ENCODE peak calls at places on chromosomes 2 and 18, in nine cellular contexts. C is tibial artery, T is cardiac muscle cell, N is ovary, L is left ventricle myocardium inferior, P is body of pancreas, J is foreskin keratinocyte, K is hepatocyte, Y is right lobe of liver. Q is an unnamed sample.

GRCh38 chr2:209311948-209312347 is 111.9 kb upstream of the MAP2 start:
- DNase-seq in C (no peak), T (no peak), N (no peak), L (no peak), P (peak; percentile 12), J (no peak), K (no peak), Y (no peak), Q (no peak)

GRCh38 chr2:124025896-124026295 is 809 bp downstream of the CNTNAP5 start:
- DNase-seq in C (no peak), T (no peak), N (no peak), L (no peak), P (no peak), J (no peak), K (no peak), Y (no peak), Q (peak; percentile 8)

GRCh38 chr2:200786826-200787225 is 24.9 kb upstream of the BZW1 start:
- DNase-seq in C (no peak), T (peak; percentile 81), N (no peak), L (no peak), P (no peak), J (peak; percentile 89), K (peak; percentile 43), Y (no peak), Q (no peak)

GRCh38 chr2:101559576-101559975 is 84.7 kb upstream of the RFX8 start:
- DNase-seq in C (no peak), T (peak; percentile 69), N (no peak), L (peak; percentile 26), P (no peak), J (no peak), K (no peak), Y (no peak), Q (no peak)

GRCh38 chr2:30666307-30666874 is 140.9 kb downstream of the CAPN13 start:
- DNase-seq in C (peak; percentile 66), T (peak; percentile 90), N (no peak), L (no peak), P (no peak), J (peak; percentile 98), K (peak; percentile 53), Y (no peak), Q (no peak)

GRCh38 chr18:30903566-30903965 is 139.0 kb downstream of the DSC3 start:
- DNase-seq in C (no peak), T (no peak), N (no peak), L (no peak), P (no peak), J (peak; percentile 99), K (peak; percentile 47), Y (no peak), Q (no peak)

GRCh38 chr18:11553098-11553940 is 56.1 kb upstream of the SLC35G4 start:
- DNase-seq in C (no peak), T (peak; percentile 71), N (no peak), L (no peak), P (peak; percentile 25), J (peak; percentile 32), K (peak; percentile 65), Y (no peak), Q (peak; percentile 51)

GRCh38 chr2:146079216-146079615 is 1559.3 kb upstream of the ZEB2 start:
- DNase-seq in C (no peak), T (no peak), N (no peak), L (no peak), P (no peak), J (peak; percentile 74), K (no peak), Y (no peak), Q (no peak)

GRCh38 chr2:99524056-99524455 is 34.2 kb upstream of the REV1 start:
- DNase-seq in C (no peak), T (no peak), N (no peak), L (no peak), P (no peak), J (no peak), K (no peak), Y (no peak), Q (peak; percentile 56)

GRCh38 chr2:163733301-163733938 is 2.4 kb downstream of the FIGN start:
- DNase-seq in C (peak; percentile 58), T (no peak), N (peak; percentile 33), L (no peak), P (peak; percentile 32), J (no peak), K (no peak), Y (no peak), Q (no peak)

GRCh38 chr2:50385361-50385760 is 646.6 kb downstream of the NRXN1 start:
- DNase-seq in C (no peak), T (no peak), N (no peak), L (no peak), P (no peak), J (no peak), K (no peak), Y (no peak), Q (no peak)

GRCh38 chr18:57959278-57959677 is 84.7 kb upstream of the NEDD4L start:
- DNase-seq in C (no peak), T (peak; percentile 56), N (no peak), L (no peak), P (peak; percentile 74), J (peak; percentile 77), K (peak; percentile 70), Y (peak; percentile 49), Q (peak; percentile 65)

GRCh38 chr2:167943877-167944276 is 303.5 kb downstream of the STK39 start:
- DNase-seq in C (no peak), T (peak; percentile 57), N (no peak), L (no peak), P (no peak), J (no peak), K (no peak), Y (no peak), Q (no peak)

GRCh38 chr2:174555998-174556397 is 41.6 kb downstream of the WIPF1 start:
- DNase-seq in C (no peak), T (no peak), N (no peak), L (no peak), P (no peak), J (no peak), K (no peak), Y (no peak), Q (no peak)

GRCh38 chr2:174552891-174553290 is 44.7 kb downstream of the WIPF1 start:
- DNase-seq in C (no peak), T (no peak), N (no peak), L (no peak), P (no peak), J (no peak), K (no peak), Y (no peak), Q (no peak)

GRCh38 chr2:174553811-174554493 is 43.7 kb downstream of the WIPF1 start:
- DNase-seq in C (no peak), T (no peak), N (no peak), L (no peak), P (no peak), J (no peak), K (no peak), Y (no peak), Q (no peak)

GRCh38 chr2:174551697-174552096 is 45.9 kb downstream of the WIPF1 start:
- DNase-seq in C (no peak), T (no peak), N (no peak), L (no peak), P (no peak), J (no peak), K (no peak), Y (no peak), Q (no peak)

DNA sequence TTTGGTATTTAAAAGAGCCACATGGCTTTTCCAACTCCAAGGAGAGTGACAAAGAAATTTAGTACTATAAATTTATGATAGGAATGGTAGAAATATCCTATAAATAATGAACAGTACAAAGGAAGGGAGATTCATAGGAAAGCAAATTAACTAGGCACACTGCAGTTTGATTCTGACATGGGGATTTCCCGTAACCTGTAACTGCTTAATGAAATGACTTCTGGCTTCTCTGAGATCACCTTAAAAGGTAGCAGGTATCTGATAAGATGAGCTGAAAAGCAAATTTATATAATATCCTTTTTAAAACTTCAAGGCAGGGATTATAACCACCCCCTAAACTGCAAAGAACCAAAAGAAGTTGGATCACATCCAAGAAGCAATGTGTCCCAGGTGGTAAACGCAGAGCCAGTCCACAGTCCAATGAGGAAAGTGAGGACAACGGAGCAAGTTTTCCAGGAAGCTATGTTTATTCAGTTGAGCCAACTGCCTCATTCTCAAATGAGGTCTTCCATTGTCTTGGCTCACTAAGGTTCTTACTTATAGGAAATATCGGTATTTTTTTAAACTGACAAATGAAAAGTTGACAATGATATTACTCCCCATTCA is 43.0 kb downstream of the WIPF1 start:
- DNase-seq in C (no peak), T (no peak), N (no peak), L (no peak), P (peak; percentile 24), J (no peak), K (no peak), Y (no peak), Q (no peak)
- H3K27ac ChIP-seq in C (no peak overlapping the region), T (no peak overlapping the region), N (no peak overlapping the region), L (peak overlapping the region; percentile 64), P (no peak overlapping the region), J (no peak overlapping the region), K (no peak overlapping the region), Y (no peak overlapping the region), Q (no peak overlapping the region)

GRCh38 chr2:120879401-120880295 is 144.0 kb downstream of the GLI2 start:
- DNase-seq in C (peak; percentile 59), T (no peak), N (no peak), L (no peak), P (no peak), J (no peak), K (no peak), Y (no peak), Q (peak; percentile 72)
- TF ChIP-seq CTCF in C (no peak), T (no peak), N (no peak), L (no peak), P (no peak), J (no peak), K (no peak), Y (no peak), Q (peak; percentile 55)

GRCh38 chr2:26697425-26697824 is 4.9 kb downstream of the KCNK3 start:
- DNase-seq in C (no peak), T (no peak), N (no peak), L (no peak), P (peak; percentile 94), J (no peak), K (no peak), Y (no peak), Q (no peak)
- H3K27me3 ChIP-seq in C (no peaks in the 10 kb centered on the region), T (peaks cover 23% of the 10 kb centered on the region), N (no peaks in the 10 kb centered on the region), L (peaks cover 77% of the 10 kb centered on the region), P (no peaks in the 10 kb centered on the region), J (peaks cover 43% of the 10 kb centered on the region), K (peaks cover 30% of the 10 kb centered on the region), Y (peaks cover 8% of the 10 kb centered on the region), Q (no peaks in the 10 kb centered on the region)

DNA sequence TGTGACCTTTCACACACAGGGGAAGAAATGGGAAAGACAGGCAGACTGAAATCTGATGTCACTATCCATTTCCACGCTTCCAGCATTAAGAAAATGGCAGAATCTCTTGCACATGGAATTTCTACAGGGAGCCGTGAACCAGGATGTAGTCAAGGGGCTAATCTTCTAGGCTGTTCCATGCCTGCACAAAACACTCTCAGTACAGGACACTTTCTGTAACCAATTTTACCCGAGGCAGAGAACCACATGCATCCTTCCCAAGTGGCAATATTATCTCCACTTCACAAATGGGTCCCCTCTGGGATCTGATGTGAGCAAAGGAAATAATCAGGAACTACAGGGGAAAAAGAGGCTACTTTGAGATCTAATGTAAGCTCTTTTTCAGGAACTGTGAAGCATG is 237.0 kb downstream of the RBM43 start:
- DNase-seq in C (no peak), T (no peak), N (no peak), L (no peak), P (no peak), J (no peak), K (no peak), Y (no peak), Q (no peak)
- H3K27ac ChIP-seq in C (no peak overlapping the region), T (no peak overlapping the region), N (no peak overlapping the region), L (no peak overlapping the region), P (no peak overlapping the region), J (no peak overlapping the region), K (no peak overlapping the region), Y (no peak overlapping the region), Q (no peak overlapping the region)

GRCh38 chr2:173090973-173091660 is 15.5 kb downstream of the MAP3K20 start:
- DNase-seq in C (peak; percentile 89), T (no peak), N (peak; percentile 50), L (peak; percentile 23), P (no peak), J (no peak), K (no peak), Y (no peak), Q (no peak)
- TF ChIP-seq CTCF in C (no peak), T (peak; percentile 43), N (peak; percentile 15), L (peak; percentile 63), P (peak; percentile 5), J (peak; percentile 50), K (no peak), Y (peak; percentile 18), Q (peak; percentile 21)